ENCODE peak calls at places on chromosomes 1 and 21, in four cellular contexts. One of them, this sample, is unnamed.

GRCh38 chr1:64133036-64133435 is 70.4 kb upstream of the UBE2U start:
- DNase-seq in testis: no peak
- DNase-seq in ovary: no peak
- DNase-seq in pancreas: no peak
- DNase-seq in this sample: no peak

GRCh38 chr1:151843398-151843797 is 3.8 kb upstream of the C2CD4D start:
- DNase-seq in testis: no peak
- DNase-seq in ovary: no peak
- DNase-seq in pancreas: no peak
- DNase-seq in this sample: no peak

GRCh38 chr1:94038511-94038910 is 82.4 kb downstream of the ABCA4 start:
- DNase-seq in testis: no peak
- DNase-seq in pancreas: no peak
- DNase-seq in ovary: no peak
- DNase-seq in this sample: no peak

GRCh38 chr1:37931148-37931492 is 15.7 kb downstream of the INPP5B start:
- DNase-seq in testis: peak; percentile 23
- DNase-seq in pancreas: no peak
- DNase-seq in ovary: no peak
- DNase-seq in this sample: no peak

GRCh38 chr1:184826001-184826400 is 71.3 kb upstream of the EDEM3 start:
- DNase-seq in testis: no peak
- DNase-seq in pancreas: no peak
- DNase-seq in ovary: no peak
- DNase-seq in this sample: no peak

GRCh38 chr1:94947453-94947852 is 20.5 kb upstream of the CNN3 start:
- DNase-seq in ovary: no peak
- DNase-seq in pancreas: no peak
- DNase-seq in testis: no peak
- DNase-seq in this sample: peak; percentile 53

GRCh38 chr21:28550057-28550825 is 442.4 kb downstream of the LTN1 start:
- DNase-seq in pancreas: no peak
- DNase-seq in ovary: no peak
- DNase-seq in testis: no peak
- DNase-seq in this sample: no peak

GRCh38 chr1:214270097-214270635 is 10.8 kb upstream of the SMYD2 start:
- DNase-seq in pancreas: no peak
- DNase-seq in testis: no peak
- DNase-seq in ovary: no peak
- DNase-seq in this sample: no peak

GRCh38 chr1:9281907-9282306 is 10.8 kb upstream of the SPSB1 start:
- DNase-seq in testis: peak; percentile 52
- DNase-seq in ovary: no peak
- DNase-seq in pancreas: no peak
- DNase-seq in this sample: no peak

GRCh38 chr21:17660862-17661261 is 48.2 kb upstream of the BTG3 start:
- DNase-seq in pancreas: peak; percentile 25
- DNase-seq in testis: no peak
- DNase-seq in ovary: no peak
- DNase-seq in this sample: no peak

GRCh38 chr1:162619076-162619475 is 13.2 kb upstream of the DDR2 start:
- DNase-seq in ovary: no peak
- DNase-seq in pancreas: no peak
- DNase-seq in testis: no peak
- DNase-seq in this sample: no peak

GRCh38 chr1:46173361-46173856 is 1.5 kb upstream of the TSPAN1 start:
- DNase-seq in pancreas: no peak
- DNase-seq in testis: no peak
- DNase-seq in ovary: no peak
- DNase-seq in this sample: no peak

GRCh38 chr21:34116569-34116968 is 43.2 kb downstream of the MRPS6 start:
- DNase-seq in ovary: no peak
- DNase-seq in testis: no peak
- DNase-seq in pancreas: no peak
- DNase-seq in this sample: no peak

GRCh38 chr1:234893725-234894630 is 234.7 kb downstream of the TOMM20 start:
- DNase-seq in ovary: no peak
- DNase-seq in testis: no peak
- DNase-seq in pancreas: peak; percentile 56
- DNase-seq in this sample: peak; percentile 52

DNA sequence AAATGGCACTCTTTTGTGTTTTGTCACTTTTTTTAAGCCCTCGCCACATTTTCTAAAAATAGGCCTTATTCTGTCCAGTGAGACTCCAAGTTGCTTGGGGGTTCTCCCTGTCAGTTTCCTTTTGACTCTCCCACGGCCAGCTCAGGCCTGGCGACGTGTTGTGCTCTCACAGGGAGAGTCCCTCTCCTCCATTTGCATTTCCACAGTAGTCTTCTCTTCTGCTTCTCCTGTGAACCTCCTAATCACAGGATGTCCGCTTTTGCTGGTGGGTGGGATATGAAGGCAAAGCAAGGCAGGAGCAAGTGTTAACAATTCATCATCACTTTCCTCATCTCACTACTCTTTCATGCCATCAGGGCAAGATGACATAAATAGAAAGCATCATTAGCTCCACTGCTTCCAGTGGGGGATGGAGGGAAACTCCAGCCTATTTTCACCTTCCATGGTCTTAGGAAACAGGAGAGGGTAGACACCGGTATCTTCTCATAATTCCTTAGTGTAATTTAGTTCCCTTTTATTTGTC is 99.8 kb downstream of the INTS7 start:
- DNase-seq in pancreas: no peak
- DNase-seq in ovary: no peak
- DNase-seq in testis: no peak
- DNase-seq in this sample: no peak
- H3K36me3 ChIP-seq in pancreas: no peaks in the 10 kb centered on the region
- H3K36me3 ChIP-seq in ovary: no peaks in the 10 kb centered on the region
- H3K36me3 ChIP-seq in testis: no peaks in the 10 kb centered on the region
- H3K36me3 ChIP-seq in this sample: no peaks in the 10 kb centered on the region

DNA sequence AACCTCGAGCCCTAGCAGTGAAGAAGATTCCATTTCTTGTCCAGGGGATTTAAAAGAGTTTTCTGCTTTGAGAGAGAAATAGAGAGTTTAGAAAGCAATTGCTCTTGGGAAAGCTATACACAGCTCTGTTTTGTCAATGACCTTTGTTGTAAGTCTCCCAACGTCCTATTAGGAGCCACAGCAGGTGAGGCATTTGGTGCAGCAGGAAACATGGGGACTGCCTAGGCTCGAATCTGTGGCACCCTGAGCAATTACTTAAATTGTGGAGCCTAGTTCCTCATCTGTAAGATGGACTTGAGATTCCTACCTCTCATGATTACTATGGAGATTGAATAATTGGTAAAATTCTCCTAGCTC is 8.2 kb downstream of the DCLRE1B start:
- DNase-seq in ovary: no peak
- DNase-seq in pancreas: no peak
- DNase-seq in testis: no peak
- DNase-seq in this sample: no peak
- H3K36me3 ChIP-seq in ovary: no peaks in the 10 kb centered on the region
- H3K36me3 ChIP-seq in pancreas: no peaks in the 10 kb centered on the region
- H3K36me3 ChIP-seq in testis: no peaks in the 10 kb centered on the region
- H3K36me3 ChIP-seq in this sample: no peaks in the 10 kb centered on the region

DNA sequence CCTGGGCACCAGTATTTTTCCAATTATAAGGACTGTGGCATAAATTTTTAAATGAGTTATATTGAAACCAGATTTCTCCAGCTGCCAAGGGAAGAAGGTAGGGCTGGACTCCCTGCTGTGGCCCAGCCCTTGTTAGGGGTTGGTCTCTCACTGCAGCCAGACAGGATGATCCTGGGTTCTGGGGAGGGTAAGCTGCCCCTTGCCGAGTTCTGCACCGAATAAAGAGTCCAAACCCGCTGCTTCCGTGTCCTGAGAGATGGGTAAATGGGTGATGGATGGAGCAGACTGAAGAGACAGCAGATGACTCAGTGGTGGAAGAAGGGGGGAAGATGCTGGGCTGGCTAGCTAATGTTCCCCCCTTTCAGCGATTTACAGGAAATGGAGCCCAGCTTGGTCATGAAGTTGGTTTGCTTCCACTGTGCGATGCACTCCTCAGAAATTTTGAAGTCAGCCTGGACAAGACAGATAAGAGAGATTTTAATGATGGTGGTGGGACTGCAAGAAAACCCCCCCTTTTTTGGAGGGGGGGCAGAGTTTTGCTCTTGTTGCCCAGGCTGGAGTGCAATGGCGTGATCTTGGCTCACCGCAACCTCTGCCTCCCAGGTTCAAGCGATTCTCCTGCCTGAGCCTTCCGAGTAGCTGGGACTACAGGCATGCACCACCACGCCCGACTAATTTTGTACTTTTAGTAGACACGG is 41.4 kb downstream of the YARS1 start:
- DNase-seq in ovary: no peak
- DNase-seq in testis: no peak
- DNase-seq in pancreas: no peak
- DNase-seq in this sample: no peak
- H3K36me3 ChIP-seq in ovary: no peaks in the 10 kb centered on the region
- H3K36me3 ChIP-seq in testis: no peaks in the 10 kb centered on the region
- H3K36me3 ChIP-seq in pancreas: peaks cover 17% of the 10 kb centered on the region
- H3K36me3 ChIP-seq in this sample: peaks cover 51% of the 10 kb centered on the region

GRCh38 chr1:201316556-201316955 is 33.2 kb downstream of the PKP1 start:
- DNase-seq in ovary: no peak
- DNase-seq in pancreas: no peak
- DNase-seq in testis: no peak
- DNase-seq in this sample: no peak
- H3K36me3 ChIP-seq in ovary: no peaks in the 10 kb centered on the region
- H3K36me3 ChIP-seq in pancreas: no peaks in the 10 kb centered on the region
- H3K36me3 ChIP-seq in testis: no peaks in the 10 kb centered on the region
- H3K36me3 ChIP-seq in this sample: no peaks in the 10 kb centered on the region

GRCh38 chr1:220166853-220167252 is 72.9 kb downstream of the IARS2 start:
- DNase-seq in pancreas: no peak
- DNase-seq in ovary: no peak
- DNase-seq in testis: no peak
- DNase-seq in this sample: no peak
- H3K36me3 ChIP-seq in pancreas: peaks cover 3% of the 10 kb centered on the region
- H3K36me3 ChIP-seq in ovary: no peaks in the 10 kb centered on the region
- H3K36me3 ChIP-seq in testis: no peaks in the 10 kb centered on the region
- H3K36me3 ChIP-seq in this sample: peaks cover 66% of the 10 kb centered on the region

GRCh38 chr1:6468729-6469461 is 2.9 kb upstream of the TNFRSF25 start:
- DNase-seq in ovary: no peak
- DNase-seq in testis: no peak
- DNase-seq in pancreas: no peak
- DNase-seq in this sample: no peak

GRCh38 chr1:6471969-6472368 is 6.0 kb upstream of the TNFRSF25 start:
- DNase-seq in ovary: no peak
- DNase-seq in pancreas: no peak
- DNase-seq in testis: no peak
- DNase-seq in this sample: no peak

GRCh38 chr1:6471086-6471841 is 5.3 kb upstream of the TNFRSF25 start:
- DNase-seq in testis: peak; percentile 50
- DNase-seq in ovary: no peak
- DNase-seq in pancreas: no peak
- DNase-seq in this sample: no peak

GRCh38 chr1:6472391-6472790 is 6.4 kb upstream of the TNFRSF25 start:
- DNase-seq in pancreas: no peak
- DNase-seq in ovary: no peak
- DNase-seq in testis: no peak
- DNase-seq in this sample: no peak

GRCh38 chr1:6470132-6471085 is 4.4 kb upstream of the TNFRSF25 start:
- DNase-seq in ovary: no peak
- DNase-seq in pancreas: no peak
- DNase-seq in testis: no peak
- DNase-seq in this sample: no peak
- H3K36me3 ChIP-seq in ovary: no peaks in the 10 kb centered on the region
- H3K36me3 ChIP-seq in pancreas: no peaks in the 10 kb centered on the region
- H3K36me3 ChIP-seq in testis: no peaks in the 10 kb centered on the region
- H3K36me3 ChIP-seq in this sample: peaks cover 7% of the 10 kb centered on the region

GRCh38 chr1:21732664-21733063 is 50.3 kb downstream of the USP48 start:
- DNase-seq in ovary: no peak
- DNase-seq in pancreas: no peak
- DNase-seq in testis: no peak
- DNase-seq in this sample: no peak
- H3K36me3 ChIP-seq in ovary: no peaks in the 10 kb centered on the region
- H3K36me3 ChIP-seq in pancreas: peaks cover 4% of the 10 kb centered on the region
- H3K36me3 ChIP-seq in testis: no peaks in the 10 kb centered on the region
- H3K36me3 ChIP-seq in this sample: peaks cover 65% of the 10 kb centered on the region

DNA sequence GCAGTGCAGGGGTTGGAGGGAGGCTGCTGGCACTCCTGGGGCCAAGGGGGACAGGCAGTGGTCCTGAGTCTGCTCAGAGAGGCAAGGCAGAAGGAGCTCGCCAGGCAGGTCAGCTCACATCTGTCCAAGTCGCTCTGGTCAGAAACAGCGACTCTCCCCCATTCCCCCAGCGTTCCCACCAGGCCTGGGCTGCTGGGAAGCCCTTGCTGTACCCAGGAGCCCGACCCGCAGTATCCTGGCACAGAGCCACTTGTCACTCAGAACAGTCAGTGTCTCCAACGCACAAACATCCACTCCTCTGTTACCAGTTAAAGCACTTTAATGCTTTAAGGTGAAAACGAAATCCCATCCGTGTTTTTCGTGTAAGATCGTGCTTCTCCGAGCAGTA is 16.6 kb upstream of the CCDC27 start:
- DNase-seq in pancreas: no peak
- DNase-seq in testis: no peak
- DNase-seq in ovary: no peak
- DNase-seq in this sample: no peak
- H3K36me3 ChIP-seq in pancreas: peaks cover 6% of the 10 kb centered on the region
- H3K36me3 ChIP-seq in testis: no peaks in the 10 kb centered on the region
- H3K36me3 ChIP-seq in ovary: no peaks in the 10 kb centered on the region
- H3K36me3 ChIP-seq in this sample: peaks cover 18% of the 10 kb centered on the region

DNA sequence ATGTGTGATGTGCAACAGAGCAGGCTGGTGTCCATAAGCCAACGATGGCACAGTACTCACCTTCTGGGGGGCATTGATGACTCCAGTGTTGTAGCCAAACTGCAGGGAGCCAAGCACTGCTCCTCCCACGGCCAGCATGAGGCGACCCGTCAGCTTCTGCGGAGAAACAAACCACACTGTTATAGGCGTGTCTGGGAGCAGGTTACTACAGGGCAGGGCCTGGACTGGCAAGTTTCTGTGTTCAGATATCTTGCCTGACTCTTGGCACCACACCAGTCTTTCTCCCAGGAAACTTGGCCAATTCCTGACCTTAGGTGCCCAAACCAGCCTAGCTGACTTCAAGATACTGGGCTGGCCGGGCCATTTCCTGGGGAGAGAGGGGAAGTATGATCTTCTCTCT is 15.5 kb downstream of the SLC2A1 start:
- DNase-seq in testis: peak; percentile 92
- DNase-seq in ovary: no peak
- DNase-seq in pancreas: peak; percentile 93
- DNase-seq in this sample: no peak
- H3K36me3 ChIP-seq in testis: no peaks in the 10 kb centered on the region
- H3K36me3 ChIP-seq in ovary: no peaks in the 10 kb centered on the region
- H3K36me3 ChIP-seq in pancreas: no peaks in the 10 kb centered on the region
- H3K36me3 ChIP-seq in this sample: peaks cover 35% of the 10 kb centered on the region